ENCODE peak calls at places on chromosomes 3 and 15, in four cellular contexts. M is caudate nucleus, G is GM23248, F is endodermal cell. C is an unnamed sample.

GRCh38 chr15:29102911-29103824 is 166.5 kb downstream of the NSMCE3 start:
- DNase-seq in M (no peak), G (peak), F (peak), C (no peak)

GRCh38 chr15:51726302-51727073 is 11.0 kb downstream of the LYSMD2 start:
- DNase-seq in M (no peak), G (peak), F (peak), C (peak)

GRCh38 chr15:69983696-69984265 is 113.9 kb downstream of the TLE3 start:
- DNase-seq in M (no peak), G (peak), F (no peak), C (no peak)

GRCh38 chr3:149563114-149563513 is 88.6 kb downstream of the TM4SF4 start:
- DNase-seq in M (no peak), G (no peak), F (no peak), C (no peak)

GRCh38 chr3:186307594-186307993 is 54.4 kb downstream of the DGKG start:
- DNase-seq in M (no peak), G (peak), F (no peak), C (no peak)

GRCh38 chr3:45507820-45508317 is 86.7 kb upstream of the LIMD1 start:
- DNase-seq in M (no peak), G (no peak), F (peak), C (no peak)

GRCh38 chr3:55282994-55283393 is 204.1 kb downstream of the WNT5A start:
- DNase-seq in M (no peak), G (no peak), F (peak), C (no peak)

GRCh38 chr3:100868894-100869293 is 124.3 kb downstream of the ABI3BP start:
- DNase-seq in M (no peak), G (no peak), F (no peak), C (no peak)

GRCh38 chr3:9622438-9622837 is 26.9 kb upstream of the MTMR14 start:
- DNase-seq in M (no peak), G (no peak), F (no peak), C (no peak)

GRCh38 chr3:178385280-178385952 is 150.8 kb upstream of the KCNMB2 start:
- DNase-seq in M (no peak), G (peak), F (peak), C (peak)

C was measured in occipital lobe.